ENCODE peak calls at places on chromosomes 4 and X, in eight cellular contexts. Y, S, Z, I, F, V, Q and M are unnamed samples.

GRCh38 chrX:113399501-113400192 is 559.0 kb upstream of the AMOT start:
- DNase-seq in Q (no peak), I (no peak), S (no peak), Y (no peak), V (peak; percentile 36), F (peak; percentile 33), Z (no peak), M (no peak)

GRCh38 chrX:21926527-21927278 is 13.8 kb upstream of the SMS start:
- DNase-seq in Z (no peak), S (peak; percentile 84), F (peak; percentile 96), I (no peak), V (peak; percentile 97), Q (no peak), Y (no peak), M (no peak)

GRCh38 chrX:118730500-118731247 is 3.3 kb downstream of the IL13RA1 start:
- DNase-seq in V (peak; percentile 80), Q (no peak), S (no peak), F (peak; percentile 80), I (no peak), Y (no peak), Z (no peak), M (no peak)

GRCh38 chr4:82043081-82043808 is 330.5 kb downstream of the HNRNPD start:
- DNase-seq in S (no peak), I (no peak), V (no peak), Q (peak; percentile 19), Y (peak; percentile 44), F (no peak), Z (no peak), M (no peak)

GRCh38 chr4:122038896-122039295 is 87.0 kb upstream of the TRPC3 start:
- DNase-seq in F (no peak), Y (no peak), Q (no peak), Z (no peak), S (no peak), V (no peak), I (no peak), M (no peak)

GRCh38 chrX:154541896-154542722 is 4.5 kb downstream of the G6PD start:
- DNase-seq in I (peak; percentile 65), F (peak; percentile 85), Z (peak; percentile 88), Y (no peak), V (peak; percentile 95), Q (peak; percentile 49), S (peak; percentile 86), M (no peak)

GRCh38 chr4:8355306-8355705 is 85.2 kb downstream of the ACOX3 start:
- DNase-seq in F (no peak), V (no peak), Q (no peak), Y (no peak), Z (no peak), S (no peak), I (no peak), M (no peak)

GRCh38 chrX:9522756-9523155 is 57.9 kb downstream of the TBL1X start:
- DNase-seq in V (no peak), Y (no peak), S (no peak), Z (no peak), Q (no peak), I (no peak), F (peak; percentile 58), M (no peak)

GRCh38 chr4:137623013-137623412 is 90.7 kb upstream of the PCDH18 start:
- DNase-seq in Q (no peak), S (no peak), F (no peak), V (no peak), Z (no peak), I (no peak), Y (no peak), M (no peak)

GRCh38 chr4:81676552-81676951 is 204.8 kb upstream of the RASGEF1B start:
- DNase-seq in Q (no peak), S (no peak), I (no peak), F (no peak), V (no peak), Y (no peak), Z (no peak), M (no peak)

GRCh38 chr4:94889961-94890360 is 132.2 kb downstream of the BMPR1B start:
- DNase-seq in V (peak; percentile 54), Y (no peak), S (no peak), I (no peak), Z (no peak), F (peak; percentile 90), Q (no peak), M (no peak)

GRCh38 chr4:184430163-184430562 is 44.2 kb downstream of the IRF2 start:
- DNase-seq in I (no peak), Q (no peak), V (no peak), S (no peak), Z (no peak), Y (no peak), F (no peak), M (no peak)

GRCh38 chr4:182846041-182846440 is 71.1 kb downstream of the DCTD start:
- DNase-seq in S (no peak), I (no peak), Z (no peak), F (no peak), V (no peak), Y (no peak), Q (no peak), M (no peak)

GRCh38 chr4:176271749-176272148 is 2.7 kb upstream of the ASB5 start:
- DNase-seq in Y (no peak), F (peak; percentile 55), S (no peak), I (no peak), Q (no peak), V (no peak), Z (no peak), M (no peak)

GRCh38 chr4:153523171-153523757 is 57.1 kb downstream of the TMEM131L start:
- DNase-seq in F (no peak), Z (no peak), V (no peak), I (no peak), Q (no peak), Y (no peak), S (no peak), M (no peak)

GRCh38 chrX:8684201-8684600 is 47.7 kb downstream of the ANOS1 start:
- DNase-seq in F (no peak), Q (no peak), S (peak; percentile 85), Y (no peak), Z (no peak), I (no peak), V (no peak), M (no peak)

GRCh38 chr4:165368567-165368966 is 10.2 kb upstream of the CPE start:
- DNase-seq in Y (no peak), F (no peak), V (no peak), Q (no peak), Z (no peak), S (no peak), I (no peak), M (no peak)

GRCh38 chr4:84937381-84937977 is 29.0 kb downstream of the WDFY3 start:
- DNase-seq in Q (no peak), Z (no peak), S (no peak), V (peak; percentile 14), F (no peak), I (no peak), Y (no peak), M (no peak)

GRCh38 chr4:76235915-76236314 is 15.6 kb upstream of the FAM47E start:
- DNase-seq in S (no peak), I (no peak), Z (no peak), V (no peak), Y (no peak), F (no peak), Q (peak; percentile 41), M (peak; percentile 58)

GRCh38 chrX:153476628-153477027 is 6.3 kb upstream of the HAUS7 start:
- DNase-seq in Q (no peak), V (peak; percentile 56), I (no peak), S (peak; percentile 12), F (no peak), Z (peak; percentile 44), Y (no peak), M (no peak)
- H3K4me3 ChIP-seq in Q (no peak overlapping the region), V (no peak overlapping the region), I (no peak overlapping the region), S (no peak overlapping the region), F (no peak overlapping the region), Z (peak overlapping the region; percentile 13), Y (no peak overlapping the region), M (no peak overlapping the region)

DNA sequence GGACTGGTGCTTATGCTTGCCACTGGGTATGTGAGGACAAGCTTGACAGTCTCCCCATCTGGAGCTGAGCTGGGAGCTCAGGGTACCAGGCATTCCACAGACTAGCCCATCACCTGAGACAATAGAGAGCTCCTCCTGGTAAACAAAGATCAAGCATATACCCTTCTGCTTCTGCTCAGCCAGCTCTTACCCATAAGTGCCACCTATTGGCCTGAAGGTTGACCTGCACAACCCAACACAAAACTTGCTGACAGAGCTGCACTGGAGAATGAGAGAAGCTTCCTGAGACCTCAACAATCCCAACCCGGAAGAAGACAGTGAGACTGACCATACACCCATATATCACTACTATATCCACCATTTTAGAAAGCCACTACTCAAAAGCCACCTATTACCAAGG is 1049.2 kb upstream of the INTU start:
- DNase-seq in F (peak; percentile 29), S (peak; percentile 59), Z (no peak), Y (peak; percentile 20), I (no peak), Q (no peak), V (peak; percentile 52), M (no peak)
- TF ChIP-seq CTCF in F (peak; percentile 53), S (peak; percentile 47), Z (no peak), Y (peak; percentile 28), I (no peak), Q (no peak), V (peak; percentile 60), M (peak; percentile 81)

DNA sequence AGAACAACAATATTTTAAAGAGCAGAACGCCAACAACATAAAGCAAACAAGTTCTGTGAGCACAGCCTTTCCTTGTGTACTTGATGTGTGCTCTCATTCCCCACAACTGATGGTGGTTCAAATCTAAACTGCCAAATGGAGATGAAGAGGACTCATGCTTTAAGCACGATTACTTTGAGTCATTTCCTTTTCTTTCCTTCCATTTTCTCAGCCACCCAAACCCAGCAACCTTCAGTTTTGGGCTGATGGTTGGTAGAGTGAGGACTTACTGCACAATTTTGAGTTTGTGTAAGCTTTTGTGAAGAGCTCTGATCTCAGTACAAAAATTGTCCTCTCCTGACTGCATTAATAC is 1.7 kb downstream of the NSD2 start:
- DNase-seq in Q (no peak), S (peak; percentile 34), I (no peak), V (peak; percentile 59), Y (no peak), Z (no peak), F (peak; percentile 78), M (no peak)
- H3K4me3 ChIP-seq in Q (no peak overlapping the region), S (peak overlapping the region; percentile 98), I (no peak overlapping the region), V (peak overlapping the region; percentile 61), Y (peak overlapping the region; percentile 89), Z (no peak overlapping the region), F (peak overlapping the region; percentile 72), M (peak overlapping the region; percentile 84)

GRCh38 chr4:112173593-112174559 is 28.6 kb downstream of the FAM241A start:
- DNase-seq in S (no peak), Y (no peak), Z (no peak), V (no peak), I (no peak), Q (peak; percentile 18), F (peak; percentile 17), M (no peak)

GRCh38 chr4:112175840-112176239 is 30.6 kb downstream of the FAM241A start:
- DNase-seq in Z (no peak), I (no peak), F (no peak), Y (no peak), S (no peak), Q (no peak), V (no peak), M (no peak)

GRCh38 chr4:112178731-112179130 is 33.5 kb downstream of the FAM241A start:
- DNase-seq in Z (no peak), I (no peak), V (no peak), S (no peak), Y (no peak), Q (no peak), F (peak; percentile 43), M (no peak)

GRCh38 chr4:112172180-112172579 is 26.9 kb downstream of the FAM241A start:
- DNase-seq in Y (no peak), S (no peak), Q (no peak), Z (no peak), I (no peak), V (no peak), F (no peak), M (no peak)

GRCh38 chr4:112176596-112176995 is 31.3 kb downstream of the FAM241A start:
- DNase-seq in I (no peak), F (no peak), V (no peak), Q (no peak), S (no peak), Z (no peak), Y (no peak), M (no peak)
- TF ChIP-seq CTCF in I (no peak), F (no peak), V (no peak), Q (no peak), S (no peak), Z (no peak), Y (no peak), M (no peak)